ENCODE peak calls at places on chromosomes 1 and 21, in ten cellular contexts. One of them, this sample, is unnamed. For H3K4me1, the result is how much of the 10 kb centered on the place peaks cover.

GRCh38 chr1:218344814-218345672 is at the start of gene TGFB2:
- DNase-seq in lower lobe of right lung: no peak
- DNase-seq in mesenchymal stem cell: peak
- DNase-seq in endodermal cell: no peak
- DNase-seq in PC-9: peak
- DNase-seq in Karpas-422: peak
- DNase-seq in pancreas: peak
- DNase-seq in mammary epithelial cell: peak
- DNase-seq in body of pancreas: peak
- DNase-seq in astrocyte: peak
- DNase-seq in this sample: peak

GRCh38 chr1:172041689-172042088 is 200.4 kb downstream of the DNM3 start:
- DNase-seq in lower lobe of right lung: no peak
- DNase-seq in mesenchymal stem cell: peak
- DNase-seq in endodermal cell: no peak
- DNase-seq in PC-9: no peak
- DNase-seq in Karpas-422: no peak
- DNase-seq in pancreas: no peak
- DNase-seq in mammary epithelial cell: no peak
- DNase-seq in body of pancreas: no peak
- DNase-seq in astrocyte: peak
- DNase-seq in this sample: peak

GRCh38 chr1:209989525-209989924 is 51.5 kb downstream of the SYT14 start:
- DNase-seq in lower lobe of right lung: no peak
- DNase-seq in mesenchymal stem cell: peak
- DNase-seq in endodermal cell: no peak
- DNase-seq in PC-9: no peak
- DNase-seq in Karpas-422: no peak
- DNase-seq in pancreas: no peak
- DNase-seq in mammary epithelial cell: peak
- DNase-seq in body of pancreas: no peak
- DNase-seq in astrocyte: peak
- DNase-seq in this sample: peak

GRCh38 chr1:160637065-160637464 is 9.8 kb downstream of the SLAMF1 start:
- DNase-seq in lower lobe of right lung: no peak
- DNase-seq in mesenchymal stem cell: no peak
- DNase-seq in endodermal cell: no peak
- DNase-seq in PC-9: no peak
- DNase-seq in Karpas-422: no peak
- DNase-seq in pancreas: no peak
- DNase-seq in mammary epithelial cell: no peak
- DNase-seq in body of pancreas: no peak
- DNase-seq in astrocyte: no peak
- DNase-seq in this sample: no peak

GRCh38 chr1:96308314-96308713 is 413.3 kb upstream of the PTBP2 start:
- DNase-seq in lower lobe of right lung: no peak
- DNase-seq in mesenchymal stem cell: no peak
- DNase-seq in endodermal cell: no peak
- DNase-seq in PC-9: no peak
- DNase-seq in Karpas-422: no peak
- DNase-seq in pancreas: no peak
- DNase-seq in mammary epithelial cell: no peak
- DNase-seq in body of pancreas: no peak
- DNase-seq in astrocyte: no peak
- DNase-seq in this sample: no peak

GRCh38 chr1:19661721-19662228 is 2.9 kb upstream of the HTR6 start:
- DNase-seq in lower lobe of right lung: no peak
- DNase-seq in mesenchymal stem cell: peak
- DNase-seq in endodermal cell: no peak
- DNase-seq in PC-9: no peak
- DNase-seq in Karpas-422: peak
- DNase-seq in pancreas: no peak
- DNase-seq in mammary epithelial cell: no peak
- DNase-seq in body of pancreas: peak
- DNase-seq in astrocyte: no peak
- DNase-seq in this sample: peak

GRCh38 chr1:217139513-217139912 is 416.3 kb upstream of the ESRRG start:
- DNase-seq in lower lobe of right lung: no peak
- DNase-seq in mesenchymal stem cell: no peak
- DNase-seq in endodermal cell: peak
- DNase-seq in PC-9: no peak
- DNase-seq in Karpas-422: no peak
- DNase-seq in pancreas: no peak
- DNase-seq in mammary epithelial cell: no peak
- DNase-seq in body of pancreas: no peak
- DNase-seq in astrocyte: no peak
- DNase-seq in this sample: no peak

GRCh38 chr1:54857741-54858665 is 29.0 kb downstream of the DHCR24 start:
- DNase-seq in lower lobe of right lung: no peak
- DNase-seq in mesenchymal stem cell: peak
- DNase-seq in endodermal cell: peak
- DNase-seq in PC-9: peak
- DNase-seq in Karpas-422: no peak
- DNase-seq in pancreas: no peak
- DNase-seq in mammary epithelial cell: no peak
- DNase-seq in body of pancreas: no peak
- DNase-seq in astrocyte: peak
- DNase-seq in this sample: peak

GRCh38 chr1:109918671-109919070 is 8.0 kb downstream of the CSF1 start:
- DNase-seq in lower lobe of right lung: no peak
- DNase-seq in mesenchymal stem cell: no peak
- DNase-seq in endodermal cell: no peak
- DNase-seq in PC-9: no peak
- DNase-seq in Karpas-422: no peak
- DNase-seq in pancreas: no peak
- DNase-seq in mammary epithelial cell: no peak
- DNase-seq in body of pancreas: no peak
- DNase-seq in astrocyte: no peak
- DNase-seq in this sample: no peak

GRCh38 chr1:109917429-109918076 is 6.9 kb downstream of the CSF1 start:
- DNase-seq in lower lobe of right lung: no peak
- DNase-seq in mesenchymal stem cell: peak
- DNase-seq in endodermal cell: no peak
- DNase-seq in PC-9: no peak
- DNase-seq in Karpas-422: no peak
- DNase-seq in pancreas: no peak
- DNase-seq in mammary epithelial cell: no peak
- DNase-seq in body of pancreas: no peak
- DNase-seq in astrocyte: no peak
- DNase-seq in this sample: no peak

GRCh38 chr1:109922326-109922725 is 11.7 kb downstream of the CSF1 start:
- DNase-seq in lower lobe of right lung: no peak
- DNase-seq in mesenchymal stem cell: no peak
- DNase-seq in endodermal cell: no peak
- DNase-seq in PC-9: no peak
- DNase-seq in Karpas-422: no peak
- DNase-seq in pancreas: no peak
- DNase-seq in mammary epithelial cell: no peak
- DNase-seq in body of pancreas: no peak
- DNase-seq in astrocyte: no peak
- DNase-seq in this sample: no peak

GRCh38 chr1:109918077-109918606 is 7.5 kb downstream of the CSF1 start:
- DNase-seq in lower lobe of right lung: no peak
- DNase-seq in mesenchymal stem cell: peak
- DNase-seq in endodermal cell: peak
- DNase-seq in PC-9: no peak
- DNase-seq in Karpas-422: peak
- DNase-seq in pancreas: no peak
- DNase-seq in mammary epithelial cell: no peak
- DNase-seq in body of pancreas: no peak
- DNase-seq in astrocyte: no peak
- DNase-seq in this sample: no peak

GRCh38 chr1:109919271-109919670 is 8.6 kb downstream of the CSF1 start:
- DNase-seq in lower lobe of right lung: no peak
- DNase-seq in mesenchymal stem cell: no peak
- DNase-seq in endodermal cell: no peak
- DNase-seq in PC-9: no peak
- DNase-seq in Karpas-422: no peak
- DNase-seq in pancreas: no peak
- DNase-seq in mammary epithelial cell: no peak
- DNase-seq in body of pancreas: no peak
- DNase-seq in astrocyte: no peak
- DNase-seq in this sample: no peak
- H3K4me1 ChIP-seq in lower lobe of right lung: under half
- H3K4me1 ChIP-seq in mesenchymal stem cell: under half
- H3K4me1 ChIP-seq in endodermal cell: under half
- H3K4me1 ChIP-seq in PC-9: under half
- H3K4me1 ChIP-seq in Karpas-422: under half
- H3K4me1 ChIP-seq in pancreas: under half
- H3K4me1 ChIP-seq in mammary epithelial cell: under half
- H3K4me1 ChIP-seq in body of pancreas: under half
- H3K4me1 ChIP-seq in astrocyte: under half
- H3K4me1 ChIP-seq in this sample: under half

DNA sequence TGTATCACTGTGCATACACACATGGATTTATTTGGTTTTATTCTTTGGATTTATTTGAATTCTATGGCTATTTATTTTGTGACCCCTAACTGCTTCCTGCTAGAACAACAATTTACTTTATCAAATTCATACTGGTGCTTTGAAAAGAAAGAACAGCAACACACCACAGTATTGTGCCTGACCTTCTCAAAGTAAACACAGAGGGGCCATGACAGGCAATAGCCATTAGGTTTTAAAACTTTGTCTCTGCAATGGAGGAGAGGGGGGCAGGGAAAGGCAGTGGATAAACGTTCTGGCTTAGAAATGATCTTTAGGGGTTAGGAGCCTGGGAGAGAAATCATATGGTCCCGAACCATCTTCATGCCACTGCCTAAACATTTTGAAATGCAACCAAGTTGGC is 40.0 kb downstream of the PLPP3 start:
- DNase-seq in lower lobe of right lung: no peak
- DNase-seq in mesenchymal stem cell: no peak
- DNase-seq in endodermal cell: no peak
- DNase-seq in PC-9: no peak
- DNase-seq in Karpas-422: no peak
- DNase-seq in pancreas: no peak
- DNase-seq in mammary epithelial cell: no peak
- DNase-seq in body of pancreas: no peak
- DNase-seq in astrocyte: no peak
- DNase-seq in this sample: no peak
- H3K4me1 ChIP-seq in lower lobe of right lung: under half
- H3K4me1 ChIP-seq in mesenchymal stem cell: under half
- H3K4me1 ChIP-seq in endodermal cell: under half
- H3K4me1 ChIP-seq in PC-9: under half
- H3K4me1 ChIP-seq in Karpas-422: under half
- H3K4me1 ChIP-seq in pancreas: half or more
- H3K4me1 ChIP-seq in mammary epithelial cell: under half
- H3K4me1 ChIP-seq in body of pancreas: half or more
- H3K4me1 ChIP-seq in astrocyte: under half
- H3K4me1 ChIP-seq in this sample: under half

GRCh38 chr21:33384851-33385331 is 18.3 kb upstream of the IFNGR2 start:
- DNase-seq in lower lobe of right lung: no peak
- DNase-seq in mesenchymal stem cell: peak
- DNase-seq in endodermal cell: no peak
- DNase-seq in PC-9: no peak
- DNase-seq in Karpas-422: no peak
- DNase-seq in pancreas: no peak
- DNase-seq in mammary epithelial cell: no peak
- DNase-seq in body of pancreas: no peak
- DNase-seq in astrocyte: peak
- DNase-seq in this sample: no peak

GRCh38 chr21:33386222-33386784 is 16.9 kb upstream of the IFNGR2 start:
- DNase-seq in lower lobe of right lung: no peak
- DNase-seq in mesenchymal stem cell: no peak
- DNase-seq in endodermal cell: peak
- DNase-seq in PC-9: no peak
- DNase-seq in Karpas-422: no peak
- DNase-seq in pancreas: no peak
- DNase-seq in mammary epithelial cell: no peak
- DNase-seq in body of pancreas: no peak
- DNase-seq in astrocyte: no peak
- DNase-seq in this sample: no peak

GRCh38 chr21:33388188-33388587 is 15.0 kb upstream of the IFNGR2 start:
- DNase-seq in lower lobe of right lung: no peak
- DNase-seq in mesenchymal stem cell: no peak
- DNase-seq in endodermal cell: no peak
- DNase-seq in PC-9: no peak
- DNase-seq in Karpas-422: no peak
- DNase-seq in pancreas: no peak
- DNase-seq in mammary epithelial cell: no peak
- DNase-seq in body of pancreas: no peak
- DNase-seq in astrocyte: no peak
- DNase-seq in this sample: no peak

GRCh38 chr21:33380483-33380998 is 22.7 kb upstream of the IFNGR2 start:
- DNase-seq in lower lobe of right lung: peak
- DNase-seq in mesenchymal stem cell: peak
- DNase-seq in endodermal cell: peak
- DNase-seq in PC-9: peak
- DNase-seq in Karpas-422: peak
- DNase-seq in pancreas: peak
- DNase-seq in mammary epithelial cell: peak
- DNase-seq in body of pancreas: peak
- DNase-seq in astrocyte: peak
- DNase-seq in this sample: peak

DNA sequence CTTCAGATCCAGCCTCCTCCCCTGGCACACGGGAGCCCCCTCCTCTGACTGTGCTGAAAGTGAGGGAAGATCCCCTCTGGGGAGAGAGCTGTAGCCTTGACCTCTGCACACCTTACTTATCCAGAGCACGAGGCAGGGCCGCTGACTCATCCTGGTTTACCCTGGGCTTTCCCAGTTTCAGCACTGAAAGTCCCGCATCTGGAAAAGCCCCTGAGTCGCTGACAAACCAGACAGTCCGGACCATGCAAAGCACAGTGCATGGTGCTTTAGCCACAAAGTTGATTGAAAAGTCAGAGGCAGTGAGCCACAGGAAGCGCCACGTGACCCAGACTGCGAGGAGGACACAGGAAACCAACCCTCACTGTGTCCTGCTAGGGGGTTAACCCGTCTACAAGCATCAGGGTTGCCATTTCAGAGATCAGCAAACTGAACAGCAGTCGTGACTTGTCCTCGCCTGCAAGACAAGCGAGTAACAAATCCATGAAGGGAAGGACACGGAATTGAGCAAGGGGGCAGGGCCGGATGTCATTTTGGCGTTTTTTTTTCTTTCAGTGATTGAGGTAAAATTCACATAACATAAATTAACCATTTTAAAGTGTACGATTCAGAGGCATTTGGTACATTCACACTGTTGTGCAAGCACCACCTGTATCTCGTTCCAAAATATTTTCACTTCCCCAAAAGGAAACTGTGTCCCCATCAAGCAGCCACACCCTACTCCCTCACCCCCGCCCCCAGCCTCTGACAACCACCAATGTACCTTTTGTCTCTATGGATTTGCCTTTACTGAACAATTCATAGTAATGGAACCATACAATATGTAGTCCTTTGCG is 19.9 kb upstream of the IFNGR2 start:
- DNase-seq in lower lobe of right lung: peak
- DNase-seq in mesenchymal stem cell: peak
- DNase-seq in endodermal cell: peak
- DNase-seq in PC-9: peak
- DNase-seq in Karpas-422: peak
- DNase-seq in pancreas: peak
- DNase-seq in mammary epithelial cell: peak
- DNase-seq in body of pancreas: peak
- DNase-seq in astrocyte: peak
- DNase-seq in this sample: peak
- H3K4me1 ChIP-seq in lower lobe of right lung: half or more
- H3K4me1 ChIP-seq in mesenchymal stem cell: under half
- H3K4me1 ChIP-seq in endodermal cell: under half
- H3K4me1 ChIP-seq in PC-9: half or more
- H3K4me1 ChIP-seq in Karpas-422: under half
- H3K4me1 ChIP-seq in pancreas: under half
- H3K4me1 ChIP-seq in mammary epithelial cell: under half
- H3K4me1 ChIP-seq in body of pancreas: under half
- H3K4me1 ChIP-seq in astrocyte: under half
- H3K4me1 ChIP-seq in this sample: under half

DNA sequence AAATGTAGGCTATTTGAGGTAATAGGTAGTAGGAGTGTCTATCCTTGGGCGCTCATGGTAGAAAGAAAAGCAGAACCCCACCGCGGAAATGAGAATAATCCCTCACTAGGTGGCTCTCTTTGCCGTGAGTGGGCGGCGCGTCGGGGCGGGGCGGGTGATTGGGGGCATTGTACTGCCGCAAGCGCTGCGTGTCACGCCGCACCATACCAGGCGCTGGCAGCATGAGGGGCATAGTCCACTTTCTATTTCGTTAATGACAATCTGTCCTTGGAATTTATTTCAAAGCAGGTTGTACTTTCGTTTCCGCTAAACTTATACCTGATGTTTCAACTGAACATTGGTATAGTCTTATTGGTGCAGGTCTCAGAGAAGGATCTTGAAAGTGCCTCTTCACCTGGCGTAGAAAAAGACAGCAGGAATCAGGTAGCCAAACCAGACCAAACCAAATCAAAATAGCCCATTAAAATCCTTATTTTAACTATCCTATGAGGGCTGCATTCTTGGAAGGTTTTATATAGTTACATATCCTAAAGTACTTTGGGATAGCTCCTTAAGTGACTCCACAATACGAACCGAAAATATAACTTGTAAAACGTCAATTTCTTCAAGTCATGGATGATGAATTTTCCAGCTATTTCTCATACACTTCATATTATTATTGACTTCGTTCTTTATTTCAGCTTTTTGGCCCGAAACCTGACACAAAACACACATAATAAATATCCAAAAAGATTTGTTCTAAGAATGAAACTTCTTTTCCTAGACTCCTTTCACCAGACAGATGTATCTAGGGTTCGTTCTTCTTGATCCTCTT is 1.9 kb upstream of the SMG7 start:
- DNase-seq in lower lobe of right lung: peak
- DNase-seq in mesenchymal stem cell: peak
- DNase-seq in endodermal cell: peak
- DNase-seq in PC-9: peak
- DNase-seq in Karpas-422: peak
- DNase-seq in pancreas: peak
- DNase-seq in mammary epithelial cell: peak
- DNase-seq in body of pancreas: peak
- DNase-seq in astrocyte: peak
- DNase-seq in this sample: peak
- H3K4me1 ChIP-seq in lower lobe of right lung: under half
- H3K4me1 ChIP-seq in mesenchymal stem cell: under half
- H3K4me1 ChIP-seq in endodermal cell: under half
- H3K4me1 ChIP-seq in PC-9: half or more
- H3K4me1 ChIP-seq in Karpas-422: under half
- H3K4me1 ChIP-seq in pancreas: under half
- H3K4me1 ChIP-seq in mammary epithelial cell: under half
- H3K4me1 ChIP-seq in body of pancreas: under half
- H3K4me1 ChIP-seq in astrocyte: under half
- H3K4me1 ChIP-seq in this sample: under half